ENCODE peak calls at places on chromosomes 12 and 14, in nine cellular contexts. T, L, D, E, W, F, K, Y and B are unnamed samples.

GRCh38 chr12:104083769-104084475 is 19.6 kb downstream of the HCFC2 start:
- DNase-seq in T (no peak), L (peak), D (no peak), E (no peak), W (no peak), F (no peak), K (no peak), Y (no peak), B (no peak)

GRCh38 chr14:40630471-40630870 is 976.2 kb upstream of the LRFN5 start:
- DNase-seq in T (no peak), L (no peak), D (no peak), E (no peak), W (no peak), F (no peak), K (no peak), Y (no peak), B (no peak)

GRCh38 chr12:57904848-57905811 is 36.2 kb upstream of the ATP23 start:
- DNase-seq in T (peak), L (peak), D (peak), E (peak), W (peak), F (peak), K (peak), Y (peak), B (peak)

GRCh38 chr12:56162468-56163290 is 4.5 kb downstream of the MYL6 start:
- DNase-seq in T (peak), L (no peak), D (no peak), E (no peak), W (no peak), F (no peak), K (no peak), Y (no peak), B (no peak)

GRCh38 chr12:65695077-65695865 is 129.0 kb upstream of the HMGA2 start:
- DNase-seq in T (peak), L (no peak), D (no peak), E (peak), W (no peak), F (peak), K (no peak), Y (peak), B (peak)

GRCh38 chr12:130155416-130156073 is 6.7 kb upstream of the FZD10 start:
- DNase-seq in T (no peak), L (no peak), D (no peak), E (no peak), W (no peak), F (no peak), K (no peak), Y (peak), B (no peak)

GRCh38 chr14:76053576-76054369 is 68.2 kb downstream of the IFT43 start:
- DNase-seq in T (no peak), L (no peak), D (no peak), E (no peak), W (no peak), F (no peak), K (no peak), Y (no peak), B (no peak)

GRCh38 chr14:20751963-20752562 is 6.4 kb downstream of the EDDM3A start:
- DNase-seq in T (no peak), L (no peak), D (no peak), E (no peak), W (no peak), F (no peak), K (no peak), Y (peak), B (no peak)

GRCh38 chr14:67317822-67318221 is 41.8 kb downstream of the ATP6V1D start:
- DNase-seq in T (no peak), L (no peak), D (no peak), E (no peak), W (no peak), F (no peak), K (no peak), Y (no peak), B (no peak)

GRCh38 chr12:96906849-96907664 is at the start of gene NEDD1:
- DNase-seq in T (peak), L (peak), D (peak), E (peak), W (peak), F (peak), K (peak), Y (peak), B (peak)

GRCh38 chr12:105485321-105485910 is 154.9 kb downstream of the C12orf75 start:
- DNase-seq in T (peak), L (no peak), D (peak), E (peak), W (no peak), F (peak), K (no peak), Y (no peak), B (peak)

GRCh38 chr12:104249017-104249416 is 33.4 kb downstream of the TXNRD1 start:
- DNase-seq in T (no peak), L (no peak), D (no peak), E (no peak), W (no peak), F (no peak), K (no peak), Y (no peak), B (no peak)

GRCh38 chr14:95524706-95525512 is 8.5 kb upstream of the SYNE3 start:
- DNase-seq in T (peak), L (no peak), D (no peak), E (no peak), W (no peak), F (no peak), K (no peak), Y (no peak), B (peak)

GRCh38 chr14:71130491-71131179 is 223.4 kb downstream of the PCNX1 start:
- DNase-seq in T (peak), L (peak), D (peak), E (peak), W (no peak), F (peak), K (no peak), Y (no peak), B (no peak)

GRCh38 chr14:51527073-51527472 is 124.6 kb upstream of the FRMD6 start:
- DNase-seq in T (peak), L (no peak), D (no peak), E (peak), W (no peak), F (peak), K (no peak), Y (no peak), B (peak)

GRCh38 chr12:105341010-105341409 is 10.5 kb downstream of the C12orf75 start:
- DNase-seq in T (peak), L (no peak), D (no peak), E (no peak), W (no peak), F (no peak), K (no peak), Y (no peak), B (no peak)